ENCODE peak calls at places on chromosomes 4 and X, in six cellular contexts. One of them, this sample, is unnamed.

GRCh38 chr4:188433916-188434315 is 294.7 kb downstream of the TRIML1 start:
- DNase-seq in EH: no peak
- DNase-seq in stimulated activated CD4-positive, alpha-beta T cell treated with anti-CD3 and anti-CD28 coated beads, Interleukin-4, amount 100 ng/mL, for 4 hours: no peak
- DNase-seq in spleen: no peak
- DNase-seq in ureter: no peak
- DNase-seq in NCI-H1105: no peak
- DNase-seq in this sample: no peak

GRCh38 chr4:3283916-3284315 is 8.9 kb upstream of the RGS12 start:
- DNase-seq in EH: no peak
- DNase-seq in stimulated activated CD4-positive, alpha-beta T cell treated with anti-CD3 and anti-CD28 coated beads, Interleukin-4, amount 100 ng/mL, for 4 hours: no peak
- DNase-seq in spleen: no peak
- DNase-seq in ureter: peak; percentile 31
- DNase-seq in NCI-H1105: no peak
- DNase-seq in this sample: no peak

GRCh38 chr4:151485541-151486131 is 76.7 kb downstream of the FHIP1A start:
- DNase-seq in EH: peak; percentile 20
- DNase-seq in stimulated activated CD4-positive, alpha-beta T cell treated with anti-CD3 and anti-CD28 coated beads, Interleukin-4, amount 100 ng/mL, for 4 hours: no peak
- DNase-seq in spleen: no peak
- DNase-seq in ureter: no peak
- DNase-seq in NCI-H1105: no peak
- DNase-seq in this sample: peak; percentile 19

GRCh38 chr4:7699040-7699439 is 240.6 kb downstream of the AFAP1 start:
- DNase-seq in EH: peak; percentile 95
- DNase-seq in stimulated activated CD4-positive, alpha-beta T cell treated with anti-CD3 and anti-CD28 coated beads, Interleukin-4, amount 100 ng/mL, for 4 hours: no peak
- DNase-seq in spleen: no peak
- DNase-seq in ureter: no peak
- DNase-seq in NCI-H1105: no peak
- DNase-seq in this sample: peak; percentile 1

GRCh38 chrX:123504047-123504446 is 228.8 kb downstream of the THOC2 start:
- DNase-seq in EH: peak; percentile 85
- DNase-seq in stimulated activated CD4-positive, alpha-beta T cell treated with anti-CD3 and anti-CD28 coated beads, Interleukin-4, amount 100 ng/mL, for 4 hours: no peak
- DNase-seq in spleen: no peak
- DNase-seq in ureter: no peak
- DNase-seq in NCI-H1105: no peak
- DNase-seq in this sample: no peak

GRCh38 chr4:138178566-138178965 is 63.6 kb downstream of the SLC7A11 start:
- DNase-seq in EH: peak; percentile 48
- DNase-seq in stimulated activated CD4-positive, alpha-beta T cell treated with anti-CD3 and anti-CD28 coated beads, Interleukin-4, amount 100 ng/mL, for 4 hours: no peak
- DNase-seq in spleen: no peak
- DNase-seq in ureter: no peak
- DNase-seq in NCI-H1105: no peak
- DNase-seq in this sample: no peak

GRCh38 chr4:56375458-56375857 is 11.8 kb downstream of the AASDH start:
- DNase-seq in EH: no peak
- DNase-seq in stimulated activated CD4-positive, alpha-beta T cell treated with anti-CD3 and anti-CD28 coated beads, Interleukin-4, amount 100 ng/mL, for 4 hours: no peak
- DNase-seq in spleen: no peak
- DNase-seq in ureter: no peak
- DNase-seq in NCI-H1105: no peak
- DNase-seq in this sample: no peak

GRCh38 chr4:185426960-185427688 is 1.4 kb upstream of the UFSP2 start:
- DNase-seq in EH: no peak
- DNase-seq in stimulated activated CD4-positive, alpha-beta T cell treated with anti-CD3 and anti-CD28 coated beads, Interleukin-4, amount 100 ng/mL, for 4 hours: no peak
- DNase-seq in spleen: no peak
- DNase-seq in ureter: no peak
- DNase-seq in NCI-H1105: no peak
- DNase-seq in this sample: no peak

GRCh38 chr4:184318852-184319251 is 101.2 kb upstream of the ENPP6 start:
- DNase-seq in EH: no peak
- DNase-seq in stimulated activated CD4-positive, alpha-beta T cell treated with anti-CD3 and anti-CD28 coated beads, Interleukin-4, amount 100 ng/mL, for 4 hours: no peak
- DNase-seq in spleen: no peak
- DNase-seq in ureter: no peak
- DNase-seq in NCI-H1105: no peak
- DNase-seq in this sample: no peak

GRCh38 chr4:175325230-175325629 is 407.1 kb downstream of the ADAM29 start:
- DNase-seq in EH: no peak
- DNase-seq in stimulated activated CD4-positive, alpha-beta T cell treated with anti-CD3 and anti-CD28 coated beads, Interleukin-4, amount 100 ng/mL, for 4 hours: no peak
- DNase-seq in spleen: no peak
- DNase-seq in ureter: no peak
- DNase-seq in NCI-H1105: no peak
- DNase-seq in this sample: no peak

GRCh38 chr4:76969493-76969892 is 19.9 kb downstream of the SEPTIN11 start:
- DNase-seq in EH: no peak
- DNase-seq in stimulated activated CD4-positive, alpha-beta T cell treated with anti-CD3 and anti-CD28 coated beads, Interleukin-4, amount 100 ng/mL, for 4 hours: no peak
- DNase-seq in spleen: no peak
- DNase-seq in ureter: no peak
- DNase-seq in NCI-H1105: no peak
- DNase-seq in this sample: no peak

GRCh38 chr4:140099993-140100392 is 54.0 kb downstream of the MAML3 start:
- DNase-seq in EH: no peak
- DNase-seq in stimulated activated CD4-positive, alpha-beta T cell treated with anti-CD3 and anti-CD28 coated beads, Interleukin-4, amount 100 ng/mL, for 4 hours: no peak
- DNase-seq in spleen: peak; percentile 77
- DNase-seq in ureter: no peak
- DNase-seq in NCI-H1105: no peak
- DNase-seq in this sample: no peak

GRCh38 chrX:1397001-1397400 is 5.1 kb upstream of the SLC25A6 start:
- DNase-seq in EH: no peak
- DNase-seq in stimulated activated CD4-positive, alpha-beta T cell treated with anti-CD3 and anti-CD28 coated beads, Interleukin-4, amount 100 ng/mL, for 4 hours: no peak
- DNase-seq in spleen: peak; percentile 62
- DNase-seq in ureter: no peak
- DNase-seq in NCI-H1105: no peak
- DNase-seq in this sample: no peak

This sample was measured in HT-29.